ENCODE peak calls at places on chromosomes 4 and X, in six cellular contexts. One of them, this sample, is unnamed.

GRCh38 chrX:107288676-107289075 is 82.3 kb downstream of the DNAAF6 start:
- DNase-seq in CD4-positive, alpha-beta T cell: no peak
- DNase-seq in activated CD4-positive, CD25-positive, alpha-beta regulatory T cell treated with anti-CD3 and anti-CD28 coated beads, Interleukin-2, amount 50 U/mL, for 72 hours: no peak
- DNase-seq in effector memory CD4-positive, alpha-beta T cell: no peak
- DNase-seq in T-helper 9 cell: no peak
- DNase-seq in astrocyte of the hippocampus: no peak
- DNase-seq in this sample: no peak

GRCh38 chr4:168880087-168880675 is 129.9 kb downstream of the CBR4 start:
- DNase-seq in CD4-positive, alpha-beta T cell: no peak
- DNase-seq in activated CD4-positive, CD25-positive, alpha-beta regulatory T cell treated with anti-CD3 and anti-CD28 coated beads, Interleukin-2, amount 50 U/mL, for 72 hours: no peak
- DNase-seq in effector memory CD4-positive, alpha-beta T cell: no peak
- DNase-seq in T-helper 9 cell: no peak
- DNase-seq in astrocyte of the hippocampus: peak; percentile 53
- DNase-seq in this sample: no peak

GRCh38 chr4:80705311-80705710 is 325.2 kb upstream of the BMP3 start:
- DNase-seq in CD4-positive, alpha-beta T cell: no peak
- DNase-seq in activated CD4-positive, CD25-positive, alpha-beta regulatory T cell treated with anti-CD3 and anti-CD28 coated beads, Interleukin-2, amount 50 U/mL, for 72 hours: no peak
- DNase-seq in effector memory CD4-positive, alpha-beta T cell: no peak
- DNase-seq in T-helper 9 cell: no peak
- DNase-seq in astrocyte of the hippocampus: peak; percentile 28
- DNase-seq in this sample: no peak

GRCh38 chr4:86939737-86940141 is 4.9 kb downstream of the AFF1 start:
- DNase-seq in CD4-positive, alpha-beta T cell: no peak
- DNase-seq in activated CD4-positive, CD25-positive, alpha-beta regulatory T cell treated with anti-CD3 and anti-CD28 coated beads, Interleukin-2, amount 50 U/mL, for 72 hours: no peak
- DNase-seq in effector memory CD4-positive, alpha-beta T cell: no peak
- DNase-seq in T-helper 9 cell: no peak
- DNase-seq in astrocyte of the hippocampus: peak; percentile 47
- DNase-seq in this sample: no peak

GRCh38 chr4:124530464-124531077 is 182.0 kb downstream of the ANKRD50 start:
- DNase-seq in CD4-positive, alpha-beta T cell: no peak
- DNase-seq in activated CD4-positive, CD25-positive, alpha-beta regulatory T cell treated with anti-CD3 and anti-CD28 coated beads, Interleukin-2, amount 50 U/mL, for 72 hours: no peak
- DNase-seq in effector memory CD4-positive, alpha-beta T cell: no peak
- DNase-seq in T-helper 9 cell: no peak
- DNase-seq in astrocyte of the hippocampus: no peak
- DNase-seq in this sample: no peak

GRCh38 chr4:2159931-2160330 is 82.0 kb downstream of the HAUS3 start:
- DNase-seq in CD4-positive, alpha-beta T cell: no peak
- DNase-seq in activated CD4-positive, CD25-positive, alpha-beta regulatory T cell treated with anti-CD3 and anti-CD28 coated beads, Interleukin-2, amount 50 U/mL, for 72 hours: no peak
- DNase-seq in effector memory CD4-positive, alpha-beta T cell: no peak
- DNase-seq in T-helper 9 cell: no peak
- DNase-seq in astrocyte of the hippocampus: no peak
- DNase-seq in this sample: no peak

GRCh38 chrX:119503484-119503861 is 35.2 kb downstream of the SLC25A5 start:
- DNase-seq in CD4-positive, alpha-beta T cell: no peak
- DNase-seq in activated CD4-positive, CD25-positive, alpha-beta regulatory T cell treated with anti-CD3 and anti-CD28 coated beads, Interleukin-2, amount 50 U/mL, for 72 hours: no peak
- DNase-seq in effector memory CD4-positive, alpha-beta T cell: no peak
- DNase-seq in T-helper 9 cell: no peak
- DNase-seq in astrocyte of the hippocampus: peak; percentile 79
- DNase-seq in this sample: peak; percentile 67

GRCh38 chr4:129561886-129562285 is 465.9 kb downstream of the C4orf33 start:
- DNase-seq in CD4-positive, alpha-beta T cell: no peak
- DNase-seq in activated CD4-positive, CD25-positive, alpha-beta regulatory T cell treated with anti-CD3 and anti-CD28 coated beads, Interleukin-2, amount 50 U/mL, for 72 hours: no peak
- DNase-seq in effector memory CD4-positive, alpha-beta T cell: no peak
- DNase-seq in T-helper 9 cell: no peak
- DNase-seq in astrocyte of the hippocampus: peak; percentile 7
- DNase-seq in this sample: no peak

GRCh38 chr4:41599192-41599786 is 61.3 kb downstream of the LIMCH1 start:
- DNase-seq in CD4-positive, alpha-beta T cell: no peak
- DNase-seq in activated CD4-positive, CD25-positive, alpha-beta regulatory T cell treated with anti-CD3 and anti-CD28 coated beads, Interleukin-2, amount 50 U/mL, for 72 hours: no peak
- DNase-seq in effector memory CD4-positive, alpha-beta T cell: no peak
- DNase-seq in T-helper 9 cell: no peak
- DNase-seq in astrocyte of the hippocampus: no peak
- DNase-seq in this sample: no peak

GRCh38 chr4:6746721-6747689 is 31.0 kb downstream of the BLOC1S4 start:
- DNase-seq in CD4-positive, alpha-beta T cell: no peak
- DNase-seq in activated CD4-positive, CD25-positive, alpha-beta regulatory T cell treated with anti-CD3 and anti-CD28 coated beads, Interleukin-2, amount 50 U/mL, for 72 hours: no peak
- DNase-seq in effector memory CD4-positive, alpha-beta T cell: no peak
- DNase-seq in T-helper 9 cell: no peak
- DNase-seq in astrocyte of the hippocampus: peak; percentile 74
- DNase-seq in this sample: no peak

GRCh38 chr4:184347251-184348239 is 126.8 kb downstream of the IRF2 start:
- DNase-seq in CD4-positive, alpha-beta T cell: no peak
- DNase-seq in activated CD4-positive, CD25-positive, alpha-beta regulatory T cell treated with anti-CD3 and anti-CD28 coated beads, Interleukin-2, amount 50 U/mL, for 72 hours: no peak
- DNase-seq in effector memory CD4-positive, alpha-beta T cell: no peak
- DNase-seq in T-helper 9 cell: no peak
- DNase-seq in astrocyte of the hippocampus: peak; percentile 71
- DNase-seq in this sample: no peak

GRCh38 chrX:150085881-150086280 is 147.6 kb upstream of the EOLA2 start:
- DNase-seq in CD4-positive, alpha-beta T cell: no peak
- DNase-seq in activated CD4-positive, CD25-positive, alpha-beta regulatory T cell treated with anti-CD3 and anti-CD28 coated beads, Interleukin-2, amount 50 U/mL, for 72 hours: no peak
- DNase-seq in effector memory CD4-positive, alpha-beta T cell: no peak
- DNase-seq in T-helper 9 cell: no peak
- DNase-seq in astrocyte of the hippocampus: no peak
- DNase-seq in this sample: no peak

GRCh38 chr4:126856906-126857305 is 775.9 kb upstream of the INTU start:
- DNase-seq in CD4-positive, alpha-beta T cell: no peak
- DNase-seq in activated CD4-positive, CD25-positive, alpha-beta regulatory T cell treated with anti-CD3 and anti-CD28 coated beads, Interleukin-2, amount 50 U/mL, for 72 hours: no peak
- DNase-seq in effector memory CD4-positive, alpha-beta T cell: no peak
- DNase-seq in T-helper 9 cell: no peak
- DNase-seq in astrocyte of the hippocampus: no peak
- DNase-seq in this sample: no peak

GRCh38 chr4:67035501-67035900 is 509.8 kb downstream of the CENPC start:
- DNase-seq in CD4-positive, alpha-beta T cell: no peak
- DNase-seq in activated CD4-positive, CD25-positive, alpha-beta regulatory T cell treated with anti-CD3 and anti-CD28 coated beads, Interleukin-2, amount 50 U/mL, for 72 hours: no peak
- DNase-seq in effector memory CD4-positive, alpha-beta T cell: no peak
- DNase-seq in T-helper 9 cell: no peak
- DNase-seq in astrocyte of the hippocampus: peak; percentile 81
- DNase-seq in this sample: no peak

GRCh38 chr4:37389967-37390580 is 145.5 kb downstream of the NWD2 start:
- DNase-seq in CD4-positive, alpha-beta T cell: no peak
- DNase-seq in activated CD4-positive, CD25-positive, alpha-beta regulatory T cell treated with anti-CD3 and anti-CD28 coated beads, Interleukin-2, amount 50 U/mL, for 72 hours: no peak
- DNase-seq in effector memory CD4-positive, alpha-beta T cell: no peak
- DNase-seq in T-helper 9 cell: no peak
- DNase-seq in astrocyte of the hippocampus: peak; percentile 59
- DNase-seq in this sample: no peak

GRCh38 chr4:76106442-76106841 is 31.9 kb downstream of the ART3 start:
- DNase-seq in CD4-positive, alpha-beta T cell: no peak
- DNase-seq in activated CD4-positive, CD25-positive, alpha-beta regulatory T cell treated with anti-CD3 and anti-CD28 coated beads, Interleukin-2, amount 50 U/mL, for 72 hours: no peak
- DNase-seq in effector memory CD4-positive, alpha-beta T cell: no peak
- DNase-seq in T-helper 9 cell: no peak
- DNase-seq in astrocyte of the hippocampus: no peak
- DNase-seq in this sample: no peak

GRCh38 chr4:3369781-3370660 is 71.7 kb upstream of the HGFAC start:
- DNase-seq in CD4-positive, alpha-beta T cell: no peak
- DNase-seq in activated CD4-positive, CD25-positive, alpha-beta regulatory T cell treated with anti-CD3 and anti-CD28 coated beads, Interleukin-2, amount 50 U/mL, for 72 hours: no peak
- DNase-seq in effector memory CD4-positive, alpha-beta T cell: peak; percentile 15
- DNase-seq in T-helper 9 cell: no peak
- DNase-seq in astrocyte of the hippocampus: peak; percentile 79
- DNase-seq in this sample: peak; percentile 57

GRCh38 chrX:19625612-19626011 is 110.3 kb upstream of the MAP3K15 start:
- DNase-seq in CD4-positive, alpha-beta T cell: no peak
- DNase-seq in activated CD4-positive, CD25-positive, alpha-beta regulatory T cell treated with anti-CD3 and anti-CD28 coated beads, Interleukin-2, amount 50 U/mL, for 72 hours: peak; percentile 42
- DNase-seq in effector memory CD4-positive, alpha-beta T cell: peak; percentile 25
- DNase-seq in T-helper 9 cell: peak; percentile 18
- DNase-seq in astrocyte of the hippocampus: no peak
- DNase-seq in this sample: no peak

GRCh38 chr4:186204103-186204559 is 12.8 kb downstream of the CYP4V2 start:
- DNase-seq in CD4-positive, alpha-beta T cell: no peak
- DNase-seq in activated CD4-positive, CD25-positive, alpha-beta regulatory T cell treated with anti-CD3 and anti-CD28 coated beads, Interleukin-2, amount 50 U/mL, for 72 hours: peak; percentile 74
- DNase-seq in effector memory CD4-positive, alpha-beta T cell: no peak
- DNase-seq in T-helper 9 cell: no peak
- DNase-seq in astrocyte of the hippocampus: no peak
- DNase-seq in this sample: no peak

GRCh38 chr4:3527101-3527913 is 4.9 kb downstream of the LRPAP1 start:
- DNase-seq in CD4-positive, alpha-beta T cell: no peak
- DNase-seq in activated CD4-positive, CD25-positive, alpha-beta regulatory T cell treated with anti-CD3 and anti-CD28 coated beads, Interleukin-2, amount 50 U/mL, for 72 hours: no peak
- DNase-seq in effector memory CD4-positive, alpha-beta T cell: no peak
- DNase-seq in T-helper 9 cell: no peak
- DNase-seq in astrocyte of the hippocampus: no peak
- DNase-seq in this sample: no peak

GRCh38 chr4:161823450-161823849 is 340.4 kb downstream of the FSTL5 start:
- DNase-seq in CD4-positive, alpha-beta T cell: no peak
- DNase-seq in activated CD4-positive, CD25-positive, alpha-beta regulatory T cell treated with anti-CD3 and anti-CD28 coated beads, Interleukin-2, amount 50 U/mL, for 72 hours: no peak
- DNase-seq in effector memory CD4-positive, alpha-beta T cell: no peak
- DNase-seq in T-helper 9 cell: no peak
- DNase-seq in astrocyte of the hippocampus: no peak
- DNase-seq in this sample: no peak

GRCh38 chrX:106802388-106803275 is at the start of gene TBC1D8B:
- DNase-seq in CD4-positive, alpha-beta T cell: no peak
- DNase-seq in activated CD4-positive, CD25-positive, alpha-beta regulatory T cell treated with anti-CD3 and anti-CD28 coated beads, Interleukin-2, amount 50 U/mL, for 72 hours: no peak
- DNase-seq in effector memory CD4-positive, alpha-beta T cell: peak; percentile 0
- DNase-seq in T-helper 9 cell: no peak
- DNase-seq in astrocyte of the hippocampus: peak; percentile 92
- DNase-seq in this sample: peak; percentile 22

GRCh38 chrX:154512879-154513553 is 3.0 kb downstream of the FAM3A start:
- DNase-seq in CD4-positive, alpha-beta T cell: no peak
- DNase-seq in activated CD4-positive, CD25-positive, alpha-beta regulatory T cell treated with anti-CD3 and anti-CD28 coated beads, Interleukin-2, amount 50 U/mL, for 72 hours: no peak
- DNase-seq in effector memory CD4-positive, alpha-beta T cell: no peak
- DNase-seq in T-helper 9 cell: no peak
- DNase-seq in astrocyte of the hippocampus: no peak
- DNase-seq in this sample: no peak

GRCh38 chr4:52904421-52904820 is 42.3 kb downstream of the RASL11B start:
- DNase-seq in CD4-positive, alpha-beta T cell: no peak
- DNase-seq in activated CD4-positive, CD25-positive, alpha-beta regulatory T cell treated with anti-CD3 and anti-CD28 coated beads, Interleukin-2, amount 50 U/mL, for 72 hours: no peak
- DNase-seq in effector memory CD4-positive, alpha-beta T cell: no peak
- DNase-seq in T-helper 9 cell: no peak
- DNase-seq in astrocyte of the hippocampus: peak; percentile 58
- DNase-seq in this sample: no peak

GRCh38 chr4:165610679-165611551 is 232.1 kb downstream of the CPE start:
- DNase-seq in CD4-positive, alpha-beta T cell: no peak
- DNase-seq in activated CD4-positive, CD25-positive, alpha-beta regulatory T cell treated with anti-CD3 and anti-CD28 coated beads, Interleukin-2, amount 50 U/mL, for 72 hours: no peak
- DNase-seq in effector memory CD4-positive, alpha-beta T cell: no peak
- DNase-seq in T-helper 9 cell: no peak
- DNase-seq in astrocyte of the hippocampus: no peak
- DNase-seq in this sample: no peak

GRCh38 chr4:169151671-169152070 is 119.1 kb downstream of the SH3RF1 start:
- DNase-seq in CD4-positive, alpha-beta T cell: no peak
- DNase-seq in activated CD4-positive, CD25-positive, alpha-beta regulatory T cell treated with anti-CD3 and anti-CD28 coated beads, Interleukin-2, amount 50 U/mL, for 72 hours: no peak
- DNase-seq in effector memory CD4-positive, alpha-beta T cell: no peak
- DNase-seq in T-helper 9 cell: no peak
- DNase-seq in astrocyte of the hippocampus: no peak
- DNase-seq in this sample: no peak

GRCh38 chrX:9940397-9940796 is 26.8 kb upstream of the CLDN34 start:
- DNase-seq in CD4-positive, alpha-beta T cell: no peak
- DNase-seq in activated CD4-positive, CD25-positive, alpha-beta regulatory T cell treated with anti-CD3 and anti-CD28 coated beads, Interleukin-2, amount 50 U/mL, for 72 hours: no peak
- DNase-seq in effector memory CD4-positive, alpha-beta T cell: no peak
- DNase-seq in T-helper 9 cell: no peak
- DNase-seq in astrocyte of the hippocampus: peak; percentile 91
- DNase-seq in this sample: peak; percentile 52

GRCh38 chr4:118968813-118969212 is 80.2 kb downstream of the SYNPO2 start:
- DNase-seq in CD4-positive, alpha-beta T cell: no peak
- DNase-seq in activated CD4-positive, CD25-positive, alpha-beta regulatory T cell treated with anti-CD3 and anti-CD28 coated beads, Interleukin-2, amount 50 U/mL, for 72 hours: no peak
- DNase-seq in effector memory CD4-positive, alpha-beta T cell: no peak
- DNase-seq in T-helper 9 cell: no peak
- DNase-seq in astrocyte of the hippocampus: no peak
- DNase-seq in this sample: no peak

GRCh38 chrX:2500091-2500680 is 590 bp downstream of the DHRSX start:
- DNase-seq in CD4-positive, alpha-beta T cell: peak; percentile 9
- DNase-seq in activated CD4-positive, CD25-positive, alpha-beta regulatory T cell treated with anti-CD3 and anti-CD28 coated beads, Interleukin-2, amount 50 U/mL, for 72 hours: peak; percentile 55
- DNase-seq in effector memory CD4-positive, alpha-beta T cell: no peak
- DNase-seq in T-helper 9 cell: no peak
- DNase-seq in astrocyte of the hippocampus: peak; percentile 61
- DNase-seq in this sample: peak; percentile 67

This sample was measured in H54.